ENCODE peak calls at places on chromosomes 2 and 18, in eight cellular contexts. One of them, this sample, is unnamed.

GRCh38 chr2:145815933-145816332 is 1296.0 kb upstream of the ZEB2 start:
- DNase-seq in aorta: no peak
- DNase-seq in H4: no peak
- DNase-seq in stimulated activated CD4-positive, alpha-beta T cell treated with anti-CD3 and anti-CD28 coated beads, Interleukin-2, amount 100 ng/mL, for 48 hours: no peak
- DNase-seq in effector memory CD4-positive, alpha-beta T cell: no peak
- DNase-seq in amniotic epithelial cell: no peak
- DNase-seq in PC-3: peak
- DNase-seq in AG08396: no peak
- DNase-seq in this sample: no peak

GRCh38 chr2:32523711-32524110 is 104.1 kb upstream of the TTC27 start:
- DNase-seq in aorta: no peak
- DNase-seq in stimulated activated CD4-positive, alpha-beta T cell treated with anti-CD3 and anti-CD28 coated beads, Interleukin-2, amount 100 ng/mL, for 48 hours: no peak
- DNase-seq in amniotic epithelial cell: peak
- DNase-seq in H4: no peak
- DNase-seq in effector memory CD4-positive, alpha-beta T cell: no peak
- DNase-seq in PC-3: no peak
- DNase-seq in AG08396: no peak
- DNase-seq in this sample: no peak

GRCh38 chr2:6083131-6083530 is 390.9 kb downstream of the SOX11 start:
- DNase-seq in stimulated activated CD4-positive, alpha-beta T cell treated with anti-CD3 and anti-CD28 coated beads, Interleukin-2, amount 100 ng/mL, for 48 hours: no peak
- DNase-seq in amniotic epithelial cell: no peak
- DNase-seq in aorta: no peak
- DNase-seq in PC-3: no peak
- DNase-seq in AG08396: no peak
- DNase-seq in effector memory CD4-positive, alpha-beta T cell: no peak
- DNase-seq in H4: no peak
- DNase-seq in this sample: no peak

GRCh38 chr2:13003500-13003899 is 286.8 kb downstream of the TRIB2 start:
- DNase-seq in H4: no peak
- DNase-seq in aorta: no peak
- DNase-seq in stimulated activated CD4-positive, alpha-beta T cell treated with anti-CD3 and anti-CD28 coated beads, Interleukin-2, amount 100 ng/mL, for 48 hours: no peak
- DNase-seq in PC-3: no peak
- DNase-seq in AG08396: no peak
- DNase-seq in effector memory CD4-positive, alpha-beta T cell: no peak
- DNase-seq in amniotic epithelial cell: no peak
- DNase-seq in this sample: peak

GRCh38 chr2:75337619-75338018 is 138.3 kb upstream of the TACR1 start:
- DNase-seq in stimulated activated CD4-positive, alpha-beta T cell treated with anti-CD3 and anti-CD28 coated beads, Interleukin-2, amount 100 ng/mL, for 48 hours: no peak
- DNase-seq in H4: no peak
- DNase-seq in AG08396: no peak
- DNase-seq in PC-3: no peak
- DNase-seq in effector memory CD4-positive, alpha-beta T cell: no peak
- DNase-seq in aorta: no peak
- DNase-seq in amniotic epithelial cell: no peak
- DNase-seq in this sample: no peak

GRCh38 chr2:172053486-172053885 is 31.8 kb upstream of the DLX1 start:
- DNase-seq in aorta: no peak
- DNase-seq in PC-3: no peak
- DNase-seq in stimulated activated CD4-positive, alpha-beta T cell treated with anti-CD3 and anti-CD28 coated beads, Interleukin-2, amount 100 ng/mL, for 48 hours: no peak
- DNase-seq in AG08396: no peak
- DNase-seq in amniotic epithelial cell: no peak
- DNase-seq in effector memory CD4-positive, alpha-beta T cell: no peak
- DNase-seq in H4: no peak
- DNase-seq in this sample: no peak

GRCh38 chr18:26963292-26963691 is 97.8 kb upstream of the AQP4 start:
- DNase-seq in stimulated activated CD4-positive, alpha-beta T cell treated with anti-CD3 and anti-CD28 coated beads, Interleukin-2, amount 100 ng/mL, for 48 hours: no peak
- DNase-seq in AG08396: no peak
- DNase-seq in H4: peak
- DNase-seq in effector memory CD4-positive, alpha-beta T cell: no peak
- DNase-seq in PC-3: peak
- DNase-seq in amniotic epithelial cell: no peak
- DNase-seq in aorta: no peak
- DNase-seq in this sample: peak

GRCh38 chr2:238601433-238602222 is 174.9 kb downstream of the ASB1 start:
- DNase-seq in PC-3: peak
- DNase-seq in H4: no peak
- DNase-seq in amniotic epithelial cell: peak
- DNase-seq in aorta: no peak
- DNase-seq in stimulated activated CD4-positive, alpha-beta T cell treated with anti-CD3 and anti-CD28 coated beads, Interleukin-2, amount 100 ng/mL, for 48 hours: no peak
- DNase-seq in effector memory CD4-positive, alpha-beta T cell: no peak
- DNase-seq in AG08396: peak
- DNase-seq in this sample: peak

GRCh38 chr2:233440314-233440713 is 86.0 kb downstream of the DGKD start:
- DNase-seq in PC-3: no peak
- DNase-seq in stimulated activated CD4-positive, alpha-beta T cell treated with anti-CD3 and anti-CD28 coated beads, Interleukin-2, amount 100 ng/mL, for 48 hours: no peak
- DNase-seq in AG08396: no peak
- DNase-seq in aorta: peak
- DNase-seq in H4: no peak
- DNase-seq in effector memory CD4-positive, alpha-beta T cell: no peak
- DNase-seq in amniotic epithelial cell: no peak
- DNase-seq in this sample: no peak

GRCh38 chr2:9473985-9474360 is 378 bp upstream of the IAH1 start:
- DNase-seq in H4: no peak
- DNase-seq in effector memory CD4-positive, alpha-beta T cell: peak
- DNase-seq in PC-3: no peak
- DNase-seq in stimulated activated CD4-positive, alpha-beta T cell treated with anti-CD3 and anti-CD28 coated beads, Interleukin-2, amount 100 ng/mL, for 48 hours: peak
- DNase-seq in aorta: no peak
- DNase-seq in AG08396: peak
- DNase-seq in amniotic epithelial cell: peak
- DNase-seq in this sample: peak

GRCh38 chr18:61334951-61335736 is 1.9 kb downstream of the CDH20 start:
- DNase-seq in H4: no peak
- DNase-seq in amniotic epithelial cell: no peak
- DNase-seq in stimulated activated CD4-positive, alpha-beta T cell treated with anti-CD3 and anti-CD28 coated beads, Interleukin-2, amount 100 ng/mL, for 48 hours: no peak
- DNase-seq in effector memory CD4-positive, alpha-beta T cell: no peak
- DNase-seq in AG08396: no peak
- DNase-seq in PC-3: no peak
- DNase-seq in aorta: no peak
- DNase-seq in this sample: peak

GRCh38 chr2:239910404-239910803 is 114.7 kb downstream of the NDUFA10 start:
- DNase-seq in aorta: peak
- DNase-seq in effector memory CD4-positive, alpha-beta T cell: no peak
- DNase-seq in H4: no peak
- DNase-seq in PC-3: no peak
- DNase-seq in amniotic epithelial cell: no peak
- DNase-seq in stimulated activated CD4-positive, alpha-beta T cell treated with anti-CD3 and anti-CD28 coated beads, Interleukin-2, amount 100 ng/mL, for 48 hours: no peak
- DNase-seq in AG08396: no peak
- DNase-seq in this sample: no peak

GRCh38 chr18:6876646-6877045 is 147.1 kb downstream of the ARHGAP28 start:
- DNase-seq in effector memory CD4-positive, alpha-beta T cell: no peak
- DNase-seq in H4: peak
- DNase-seq in stimulated activated CD4-positive, alpha-beta T cell treated with anti-CD3 and anti-CD28 coated beads, Interleukin-2, amount 100 ng/mL, for 48 hours: no peak
- DNase-seq in PC-3: no peak
- DNase-seq in AG08396: no peak
- DNase-seq in aorta: no peak
- DNase-seq in amniotic epithelial cell: peak
- DNase-seq in this sample: peak

GRCh38 chr2:55159752-55160151 is 72.3 kb downstream of the CLHC1 start:
- DNase-seq in H4: no peak
- DNase-seq in aorta: no peak
- DNase-seq in effector memory CD4-positive, alpha-beta T cell: no peak
- DNase-seq in AG08396: no peak
- DNase-seq in amniotic epithelial cell: no peak
- DNase-seq in stimulated activated CD4-positive, alpha-beta T cell treated with anti-CD3 and anti-CD28 coated beads, Interleukin-2, amount 100 ng/mL, for 48 hours: no peak
- DNase-seq in PC-3: no peak
- DNase-seq in this sample: no peak

GRCh38 chr2:133434962-133435668 is 133.1 kb downstream of the NCKAP5 start:
- DNase-seq in PC-3: peak
- DNase-seq in amniotic epithelial cell: peak
- DNase-seq in stimulated activated CD4-positive, alpha-beta T cell treated with anti-CD3 and anti-CD28 coated beads, Interleukin-2, amount 100 ng/mL, for 48 hours: no peak
- DNase-seq in H4: peak
- DNase-seq in effector memory CD4-positive, alpha-beta T cell: no peak
- DNase-seq in aorta: no peak
- DNase-seq in AG08396: no peak
- DNase-seq in this sample: peak

GRCh38 chr2:1611886-1612285 is 132.4 kb downstream of the PXDN start:
- DNase-seq in stimulated activated CD4-positive, alpha-beta T cell treated with anti-CD3 and anti-CD28 coated beads, Interleukin-2, amount 100 ng/mL, for 48 hours: no peak
- DNase-seq in PC-3: no peak
- DNase-seq in amniotic epithelial cell: no peak
- DNase-seq in aorta: no peak
- DNase-seq in H4: no peak
- DNase-seq in AG08396: no peak
- DNase-seq in effector memory CD4-positive, alpha-beta T cell: no peak
- DNase-seq in this sample: no peak

GRCh38 chr2:78977661-78978145 is 47.8 kb upstream of the REG3G start:
- DNase-seq in amniotic epithelial cell: no peak
- DNase-seq in stimulated activated CD4-positive, alpha-beta T cell treated with anti-CD3 and anti-CD28 coated beads, Interleukin-2, amount 100 ng/mL, for 48 hours: no peak
- DNase-seq in aorta: no peak
- DNase-seq in H4: no peak
- DNase-seq in effector memory CD4-positive, alpha-beta T cell: no peak
- DNase-seq in PC-3: no peak
- DNase-seq in AG08396: no peak
- DNase-seq in this sample: no peak

GRCh38 chr2:44171018-44171417 is 2.3 kb downstream of the PPM1B start:
- DNase-seq in amniotic epithelial cell: peak
- DNase-seq in AG08396: peak
- DNase-seq in H4: peak
- DNase-seq in effector memory CD4-positive, alpha-beta T cell: no peak
- DNase-seq in PC-3: peak
- DNase-seq in stimulated activated CD4-positive, alpha-beta T cell treated with anti-CD3 and anti-CD28 coated beads, Interleukin-2, amount 100 ng/mL, for 48 hours: no peak
- DNase-seq in aorta: no peak
- DNase-seq in this sample: peak

GRCh38 chr2:240437861-240438809 is 2.7 kb downstream of the GPC1 start:
- DNase-seq in stimulated activated CD4-positive, alpha-beta T cell treated with anti-CD3 and anti-CD28 coated beads, Interleukin-2, amount 100 ng/mL, for 48 hours: peak
- DNase-seq in aorta: peak
- DNase-seq in effector memory CD4-positive, alpha-beta T cell: peak
- DNase-seq in H4: peak
- DNase-seq in amniotic epithelial cell: peak
- DNase-seq in AG08396: peak
- DNase-seq in PC-3: peak
- DNase-seq in this sample: peak

GRCh38 chr2:232839680-232840079 is 30.4 kb upstream of the SNORC start:
- DNase-seq in AG08396: no peak
- DNase-seq in amniotic epithelial cell: no peak
- DNase-seq in aorta: no peak
- DNase-seq in H4: no peak
- DNase-seq in PC-3: no peak
- DNase-seq in stimulated activated CD4-positive, alpha-beta T cell treated with anti-CD3 and anti-CD28 coated beads, Interleukin-2, amount 100 ng/mL, for 48 hours: no peak
- DNase-seq in effector memory CD4-positive, alpha-beta T cell: no peak
- DNase-seq in this sample: no peak

GRCh38 chr2:236352761-236353593 is 88.8 kb upstream of the ASB18 start:
- DNase-seq in amniotic epithelial cell: peak
- DNase-seq in PC-3: peak
- DNase-seq in AG08396: peak
- DNase-seq in aorta: no peak
- DNase-seq in H4: no peak
- DNase-seq in effector memory CD4-positive, alpha-beta T cell: no peak
- DNase-seq in stimulated activated CD4-positive, alpha-beta T cell treated with anti-CD3 and anti-CD28 coated beads, Interleukin-2, amount 100 ng/mL, for 48 hours: no peak
- DNase-seq in this sample: peak

GRCh38 chr2:41989503-41990180 is 58.2 kb upstream of the PKDCC start:
- DNase-seq in effector memory CD4-positive, alpha-beta T cell: no peak
- DNase-seq in aorta: no peak
- DNase-seq in AG08396: no peak
- DNase-seq in H4: no peak
- DNase-seq in PC-3: no peak
- DNase-seq in stimulated activated CD4-positive, alpha-beta T cell treated with anti-CD3 and anti-CD28 coated beads, Interleukin-2, amount 100 ng/mL, for 48 hours: no peak
- DNase-seq in amniotic epithelial cell: peak
- DNase-seq in this sample: peak

GRCh38 chr18:5975111-5975622 is 79.8 kb upstream of the TMEM200C start:
- DNase-seq in AG08396: peak
- DNase-seq in stimulated activated CD4-positive, alpha-beta T cell treated with anti-CD3 and anti-CD28 coated beads, Interleukin-2, amount 100 ng/mL, for 48 hours: no peak
- DNase-seq in H4: peak
- DNase-seq in aorta: no peak
- DNase-seq in amniotic epithelial cell: peak
- DNase-seq in effector memory CD4-positive, alpha-beta T cell: no peak
- DNase-seq in PC-3: peak
- DNase-seq in this sample: peak

GRCh38 chr18:7234061-7234460 is 3.2 kb downstream of the LRRC30 start:
- DNase-seq in effector memory CD4-positive, alpha-beta T cell: no peak
- DNase-seq in AG08396: no peak
- DNase-seq in PC-3: no peak
- DNase-seq in amniotic epithelial cell: peak
- DNase-seq in aorta: no peak
- DNase-seq in H4: no peak
- DNase-seq in stimulated activated CD4-positive, alpha-beta T cell treated with anti-CD3 and anti-CD28 coated beads, Interleukin-2, amount 100 ng/mL, for 48 hours: no peak
- DNase-seq in this sample: no peak

GRCh38 chr2:21422050-21422449 is 298.3 kb downstream of the TDRD15 start:
- DNase-seq in AG08396: peak
- DNase-seq in aorta: no peak
- DNase-seq in stimulated activated CD4-positive, alpha-beta T cell treated with anti-CD3 and anti-CD28 coated beads, Interleukin-2, amount 100 ng/mL, for 48 hours: peak
- DNase-seq in PC-3: no peak
- DNase-seq in effector memory CD4-positive, alpha-beta T cell: no peak
- DNase-seq in H4: peak
- DNase-seq in amniotic epithelial cell: peak
- DNase-seq in this sample: no peak

GRCh38 chr2:203708846-203709815 is 2.7 kb downstream of the CD28 start:
- DNase-seq in aorta: no peak
- DNase-seq in AG08396: no peak
- DNase-seq in effector memory CD4-positive, alpha-beta T cell: no peak
- DNase-seq in H4: no peak
- DNase-seq in amniotic epithelial cell: peak
- DNase-seq in PC-3: no peak
- DNase-seq in stimulated activated CD4-positive, alpha-beta T cell treated with anti-CD3 and anti-CD28 coated beads, Interleukin-2, amount 100 ng/mL, for 48 hours: no peak
- DNase-seq in this sample: peak

GRCh38 chr2:232999354-232999753 is 13.7 kb downstream of the NGEF start:
- DNase-seq in PC-3: no peak
- DNase-seq in AG08396: no peak
- DNase-seq in aorta: peak
- DNase-seq in effector memory CD4-positive, alpha-beta T cell: no peak
- DNase-seq in stimulated activated CD4-positive, alpha-beta T cell treated with anti-CD3 and anti-CD28 coated beads, Interleukin-2, amount 100 ng/mL, for 48 hours: no peak
- DNase-seq in H4: no peak
- DNase-seq in amniotic epithelial cell: no peak
- DNase-seq in this sample: no peak

GRCh38 chr2:157170299-157170698 is 87.2 kb upstream of the GALNT5 start:
- DNase-seq in aorta: no peak
- DNase-seq in effector memory CD4-positive, alpha-beta T cell: no peak
- DNase-seq in stimulated activated CD4-positive, alpha-beta T cell treated with anti-CD3 and anti-CD28 coated beads, Interleukin-2, amount 100 ng/mL, for 48 hours: no peak
- DNase-seq in PC-3: no peak
- DNase-seq in AG08396: no peak
- DNase-seq in amniotic epithelial cell: peak
- DNase-seq in H4: no peak
- DNase-seq in this sample: no peak

GRCh38 chr2:208320686-208321085 is 54.6 kb downstream of the PIKFYVE start:
- DNase-seq in effector memory CD4-positive, alpha-beta T cell: no peak
- DNase-seq in stimulated activated CD4-positive, alpha-beta T cell treated with anti-CD3 and anti-CD28 coated beads, Interleukin-2, amount 100 ng/mL, for 48 hours: no peak
- DNase-seq in PC-3: no peak
- DNase-seq in aorta: peak
- DNase-seq in amniotic epithelial cell: no peak
- DNase-seq in H4: no peak
- DNase-seq in AG08396: peak
- DNase-seq in this sample: peak

GRCh38 chr2:190036071-190036470 is 26.5 kb downstream of the MSTN start:
- DNase-seq in PC-3: no peak
- DNase-seq in effector memory CD4-positive, alpha-beta T cell: no peak
- DNase-seq in H4: no peak
- DNase-seq in AG08396: no peak
- DNase-seq in stimulated activated CD4-positive, alpha-beta T cell treated with anti-CD3 and anti-CD28 coated beads, Interleukin-2, amount 100 ng/mL, for 48 hours: no peak
- DNase-seq in aorta: no peak
- DNase-seq in amniotic epithelial cell: no peak
- DNase-seq in this sample: no peak

GRCh38 chr18:3604626-3605408 is 154.8 kb downstream of the TGIF1 start:
- DNase-seq in stimulated activated CD4-positive, alpha-beta T cell treated with anti-CD3 and anti-CD28 coated beads, Interleukin-2, amount 100 ng/mL, for 48 hours: no peak
- DNase-seq in aorta: no peak
- DNase-seq in amniotic epithelial cell: peak
- DNase-seq in PC-3: peak
- DNase-seq in H4: peak
- DNase-seq in AG08396: no peak
- DNase-seq in effector memory CD4-positive, alpha-beta T cell: no peak
- DNase-seq in this sample: peak

GRCh38 chr2:222355860-222356259 is 57.1 kb upstream of the PAX3 start:
- DNase-seq in H4: no peak
- DNase-seq in AG08396: no peak
- DNase-seq in stimulated activated CD4-positive, alpha-beta T cell treated with anti-CD3 and anti-CD28 coated beads, Interleukin-2, amount 100 ng/mL, for 48 hours: no peak
- DNase-seq in amniotic epithelial cell: no peak
- DNase-seq in effector memory CD4-positive, alpha-beta T cell: no peak
- DNase-seq in aorta: no peak
- DNase-seq in PC-3: no peak
- DNase-seq in this sample: no peak

GRCh38 chr2:215729985-215730620 is 283.2 kb downstream of the MREG start:
- DNase-seq in stimulated activated CD4-positive, alpha-beta T cell treated with anti-CD3 and anti-CD28 coated beads, Interleukin-2, amount 100 ng/mL, for 48 hours: no peak
- DNase-seq in amniotic epithelial cell: no peak
- DNase-seq in aorta: no peak
- DNase-seq in effector memory CD4-positive, alpha-beta T cell: no peak
- DNase-seq in AG08396: no peak
- DNase-seq in PC-3: no peak
- DNase-seq in H4: no peak
- DNase-seq in this sample: peak